ENCODE peak calls at places on chromosomes 4 and X, in ten cellular contexts. X is upper lobe of right lung, Y is progenitor cell of endocrine pancreas, K is MM.1S, R is Panc1, C is PC-3, Q is breast epithelium, Z is fibroblast of pulmonary artery, U is lower leg skin, G is thyroid gland. H is an unnamed sample.

GRCh38 chrX:16172391-16172790 is 5.1 kb downstream of the MAGEB17 start:
- DNase-seq in X (no peak), Y (no peak), K (no peak), R (no peak), C (no peak), Q (no peak), Z (no peak), U (no peak), G (no peak), H (no peak)

GRCh38 chr4:20418865-20419451 is 167.3 kb downstream of the SLIT2 start:
- DNase-seq in X (no peak), Y (no peak), K (peak), R (no peak), C (peak), Q (no peak), Z (peak), U (no peak), G (no peak), H (peak)

GRCh38 chr4:151933122-151933827 is 172.5 kb upstream of the GATB start:
- DNase-seq in X (no peak), Y (no peak), K (no peak), R (no peak), C (no peak), Q (no peak), Z (no peak), U (no peak), G (peak), H (no peak)

GRCh38 chrX:21802844-21803243 is 36.6 kb upstream of the MBTPS2 start:
- DNase-seq in X (no peak), Y (no peak), K (no peak), R (no peak), C (no peak), Q (no peak), Z (no peak), U (no peak), G (no peak), H (no peak)

GRCh38 chrX:44536198-44536597 is 6.5 kb downstream of the FUNDC1 start:
- DNase-seq in X (no peak), Y (no peak), K (no peak), R (no peak), C (no peak), Q (no peak), Z (no peak), U (no peak), G (no peak), H (no peak)

GRCh38 chr4:3871181-3871852 is 105.1 kb downstream of the ADRA2C start:
- DNase-seq in X (peak), Y (peak), K (peak), R (no peak), C (no peak), Q (no peak), Z (no peak), U (no peak), G (peak), H (no peak)

GRCh38 chr4:23881052-23881501 is 8.8 kb downstream of the PPARGC1A start:
- DNase-seq in X (no peak), Y (no peak), K (no peak), R (no peak), C (no peak), Q (no peak), Z (peak), U (no peak), G (peak), H (no peak)

GRCh38 chr4:76803522-76803921 is 94.4 kb downstream of the SOWAHB start:
- DNase-seq in X (no peak), Y (no peak), K (no peak), R (peak), C (peak), Q (no peak), Z (peak), U (no peak), G (peak), H (no peak)

GRCh38 chrX:101925733-101926132 is 6.1 kb downstream of the ZMAT1 start:
- DNase-seq in X (no peak), Y (no peak), K (no peak), R (no peak), C (no peak), Q (no peak), Z (no peak), U (no peak), G (no peak), H (no peak)

GRCh38 chrX:120428309-120428708 is 40.8 kb downstream of the LAMP2 start:
- DNase-seq in X (no peak), Y (no peak), K (no peak), R (no peak), C (no peak), Q (no peak), Z (peak), U (no peak), G (no peak), H (no peak)

DNA sequence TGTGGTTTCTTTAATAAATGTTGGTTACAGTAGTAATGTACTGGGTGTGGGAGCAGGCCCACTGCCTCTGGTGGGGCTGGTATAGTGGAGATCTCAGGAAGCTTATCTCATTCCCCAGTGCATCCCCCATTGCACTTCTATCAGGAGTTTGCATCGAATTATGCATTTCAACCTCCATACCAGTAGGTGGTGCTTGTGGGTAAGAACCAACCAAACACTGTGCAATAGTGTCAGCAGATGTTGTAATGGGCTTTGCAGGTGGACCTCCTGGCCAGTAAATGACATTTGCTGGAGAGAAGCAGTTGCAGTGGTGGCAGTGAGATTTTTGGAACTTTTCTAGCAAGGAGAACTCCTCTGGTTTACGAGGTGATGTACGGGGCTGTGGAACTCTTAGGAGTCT is 150.6 kb downstream of the POU3F4 start:
- DNase-seq in X (no peak), Y (no peak), K (peak), R (no peak), C (no peak), Q (no peak), Z (no peak), U (no peak), G (no peak), H (peak)
- TF ChIP-seq CTCF in X (no peak), Y (peak), K (peak), R (peak), C (peak), Q (no peak), Z (no peak), U (no peak), G (no peak), H (no peak)

DNA sequence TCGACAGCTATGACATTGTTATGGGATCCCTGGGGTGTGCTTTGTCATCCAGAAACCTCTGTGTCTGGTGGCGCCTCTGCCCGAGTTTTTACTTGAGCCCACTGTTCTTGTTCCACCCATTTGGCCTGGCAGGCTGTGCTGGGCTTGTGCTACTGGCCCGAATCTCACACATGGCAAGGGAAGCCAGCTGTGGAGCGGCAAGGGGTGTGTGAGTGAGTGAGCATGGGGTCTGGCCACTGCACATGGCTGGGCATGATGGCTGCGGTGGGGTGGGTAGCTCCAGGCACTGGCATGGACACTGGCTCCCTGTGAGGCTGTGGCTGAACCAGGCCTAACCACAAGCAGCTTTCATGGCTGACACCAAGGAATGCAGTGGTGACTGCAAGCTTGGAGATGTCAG is 89.2 kb downstream of the DACH2 start:
- DNase-seq in X (no peak), Y (no peak), K (no peak), R (no peak), C (no peak), Q (no peak), Z (no peak), U (no peak), G (no peak), H (no peak)
- TF ChIP-seq CTCF in X (no peak), Y (no peak), K (no peak), R (no peak), C (no peak), Q (no peak), Z (no peak), U (no peak), G (no peak), H (no peak)

GRCh38 chrX:11540532-11541377 is 125.0 kb downstream of the ARHGAP6 start:
- DNase-seq in X (no peak), Y (no peak), K (no peak), R (no peak), C (no peak), Q (no peak), Z (no peak), U (no peak), G (no peak), H (peak)
- TF ChIP-seq CTCF in X (no peak), Y (no peak), K (no peak), R (no peak), C (no peak), Q (no peak), Z (peak), U (no peak), G (no peak), H (peak)

GRCh38 chrX:43474321-43474720 is 181.8 kb upstream of the MAOA start:
- DNase-seq in X (no peak), Y (no peak), K (no peak), R (no peak), C (peak), Q (no peak), Z (no peak), U (no peak), G (no peak), H (no peak)
- TF ChIP-seq CTCF in X (no peak), Y (no peak), K (no peak), R (no peak), C (peak), Q (no peak), Z (no peak), U (no peak), G (no peak), H (no peak)

GRCh38 chr4:169492436-169493163 is 119.8 kb downstream of the NEK1 start:
- DNase-seq in X (no peak), Y (no peak), K (peak), R (no peak), C (peak), Q (no peak), Z (peak), U (no peak), G (peak), H (peak)
- TF ChIP-seq CTCF in X (peak), Y (peak), K (peak), R (peak), C (peak), Q (peak), Z (peak), U (no peak), G (peak), H (peak)

DNA sequence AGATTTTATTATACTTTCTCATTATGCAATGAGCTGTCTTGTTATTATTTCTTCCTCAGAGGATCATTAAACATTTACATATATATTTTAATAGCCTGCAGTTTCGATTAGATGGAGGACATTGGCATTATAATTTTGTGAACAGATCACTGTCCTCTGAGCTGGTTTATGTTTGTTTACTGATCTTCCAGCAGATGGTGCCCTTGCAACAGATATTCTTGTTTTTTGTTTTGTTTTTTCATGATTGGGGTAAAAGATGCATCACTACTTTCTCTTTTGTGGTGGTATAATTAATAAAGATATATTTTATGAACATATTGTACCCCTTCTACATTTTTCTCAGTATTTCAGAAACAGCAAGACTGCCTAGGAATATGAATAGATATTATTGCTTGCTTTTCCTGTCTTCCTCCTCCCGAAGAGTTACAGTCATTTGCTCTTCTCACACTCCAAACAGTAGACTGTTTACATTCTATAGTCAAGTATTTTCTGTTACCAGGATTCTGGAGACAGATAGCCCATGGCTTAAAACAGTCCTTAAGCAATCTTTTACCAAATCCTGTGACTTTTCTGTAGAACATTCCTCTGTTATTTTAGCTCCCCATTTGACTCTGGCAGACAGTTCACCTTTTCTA is 905.2 kb downstream of the TRAM1L1 start:
- DNase-seq in X (no peak), Y (no peak), K (no peak), R (no peak), C (peak), Q (no peak), Z (peak), U (no peak), G (no peak), H (peak)
- TF ChIP-seq CTCF in X (no peak), Y (peak), K (peak), R (peak), C (peak), Q (no peak), Z (peak), U (no peak), G (no peak), H (peak)

DNA sequence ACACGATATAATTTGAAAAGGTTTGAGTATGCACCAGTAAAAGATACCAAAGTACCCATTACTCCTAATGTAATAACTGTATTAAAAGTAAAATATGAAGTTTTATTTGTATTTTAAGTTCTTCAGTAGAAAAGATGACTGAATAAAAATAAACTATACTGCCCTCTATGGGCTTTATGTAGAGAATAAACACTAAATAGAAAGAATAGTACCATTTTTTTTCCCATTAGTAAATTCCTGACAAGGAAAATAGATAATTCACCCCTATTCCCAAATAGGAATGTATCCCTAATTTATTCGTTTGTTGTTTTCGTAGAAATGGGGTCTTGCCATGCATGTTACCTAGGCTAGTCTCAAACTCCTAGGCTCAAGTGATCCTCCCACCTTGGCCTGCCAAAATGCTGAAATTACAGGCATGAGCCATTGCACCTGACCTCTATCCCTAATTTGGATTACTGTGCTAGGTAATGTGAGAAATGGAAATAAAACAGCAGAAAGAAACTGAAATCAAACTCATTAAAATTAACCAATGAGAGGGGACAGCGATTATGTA is 73.6 kb upstream of the COX18 start:
- DNase-seq in X (no peak), Y (no peak), K (peak), R (no peak), C (peak), Q (no peak), Z (no peak), U (no peak), G (no peak), H (no peak)
- TF ChIP-seq CTCF in X (peak), Y (peak), K (peak), R (peak), C (peak), Q (no peak), Z (peak), U (no peak), G (no peak), H (no peak)

GRCh38 chrX:54444752-54445151 is 4.5 kb downstream of the TSR2 start:
- DNase-seq in X (no peak), Y (no peak), K (no peak), R (no peak), C (no peak), Q (no peak), Z (no peak), U (no peak), G (no peak), H (no peak)

GRCh38 chrX:54442790-54443189 is 2.6 kb downstream of the TSR2 start:
- DNase-seq in X (no peak), Y (no peak), K (no peak), R (no peak), C (no peak), Q (no peak), Z (no peak), U (no peak), G (no peak), H (no peak)

GRCh38 chrX:54449929-54450328 is 9.7 kb downstream of the TSR2 start:
- DNase-seq in X (no peak), Y (no peak), K (no peak), R (no peak), C (no peak), Q (no peak), Z (no peak), U (no peak), G (no peak), H (no peak)

GRCh38 chrX:54446084-54446483 is 5.9 kb downstream of the TSR2 start:
- DNase-seq in X (no peak), Y (no peak), K (no peak), R (no peak), C (no peak), Q (no peak), Z (no peak), U (no peak), G (no peak), H (no peak)

GRCh38 chrX:54447461-54447860 is 7.3 kb downstream of the TSR2 start:
- DNase-seq in X (no peak), Y (no peak), K (no peak), R (no peak), C (peak), Q (no peak), Z (peak), U (no peak), G (no peak), H (no peak)
- TF ChIP-seq CTCF in X (no peak), Y (peak), K (no peak), R (peak), C (peak), Q (no peak), Z (peak), U (no peak), G (no peak), H (no peak)

DNA sequence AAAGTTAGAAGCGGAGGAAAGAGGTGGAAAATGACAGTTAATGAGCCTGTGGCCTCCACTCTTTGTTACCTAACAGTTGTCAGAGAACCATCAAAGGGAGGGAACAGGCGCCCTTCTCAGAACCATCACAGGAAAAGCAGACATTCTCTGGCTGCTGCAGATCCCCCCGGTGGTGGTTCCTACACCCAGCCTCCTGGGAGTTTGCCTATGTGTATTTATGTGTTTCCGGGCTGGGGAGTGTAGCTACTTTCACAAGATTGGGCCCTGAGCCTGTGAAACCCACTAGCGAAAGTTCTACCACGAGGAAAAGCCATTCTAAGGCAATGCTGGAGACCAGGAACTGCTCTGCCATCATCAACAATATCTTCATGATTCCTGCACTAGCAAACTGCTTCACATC is 52.7 kb upstream of the BCOR start:
- DNase-seq in X (no peak), Y (no peak), K (no peak), R (no peak), C (peak), Q (no peak), Z (no peak), U (no peak), G (no peak), H (no peak)
- TF ChIP-seq CTCF in X (no peak), Y (no peak), K (no peak), R (no peak), C (no peak), Q (no peak), Z (no peak), U (no peak), G (no peak), H (no peak)